ENCODE peak calls at places on chromosomes 11 and 22, in ten cellular contexts. A is CD4-positive, alpha-beta T cell; P is tibial nerve; I is A549; K is cardiac muscle cell; D is upper lobe of right lung; G is BJ; U is GM13977; C is body of pancreas; S is kidney. X is an unnamed sample.

GRCh38 chr11:56624661-56625110 is 10.0 kb upstream of the OR5M1 start:
- DNase-seq in A (no peak), P (no peak), I (peak; percentile 77), K (peak; percentile 61), D (no peak), G (no peak), U (peak; percentile 23), C (no peak), S (no peak), X (no peak)

GRCh38 chr11:127966821-127967220 is 620.5 kb downstream of the ETS1 start:
- DNase-seq in A (no peak), P (no peak), I (no peak), K (peak; percentile 6), D (no peak), G (no peak), U (no peak), C (no peak), S (no peak), X (no peak)

GRCh38 chr22:31625661-31626426 is 36.2 kb downstream of the PISD start:
- DNase-seq in A (no peak), P (peak; percentile 29), I (no peak), K (peak; percentile 56), D (no peak), G (no peak), U (no peak), C (no peak), S (no peak), X (no peak)

GRCh38 chr11:111344032-111344431 is 35.0 kb downstream of the POU2AF1 start:
- DNase-seq in A (no peak), P (peak; percentile 50), I (peak; percentile 49), K (peak; percentile 92), D (no peak), G (peak; percentile 31), U (no peak), C (peak; percentile 46), S (no peak), X (no peak)

GRCh38 chr11:61480261-61480660 is 28.3 kb upstream of the LRRC10B start:
- DNase-seq in A (no peak), P (no peak), I (no peak), K (no peak), D (no peak), G (no peak), U (no peak), C (no peak), S (no peak), X (no peak)

GRCh38 chr11:32374261-32374711 is 61.1 kb downstream of the WT1 start:
- DNase-seq in A (no peak), P (no peak), I (peak; percentile 66), K (peak; percentile 67), D (no peak), G (no peak), U (peak; percentile 72), C (peak; percentile 30), S (no peak), X (no peak)

GRCh38 chr11:118383657-118384056 is 17.7 kb upstream of the ATP5MG start:
- DNase-seq in A (no peak), P (no peak), I (no peak), K (no peak), D (no peak), G (no peak), U (no peak), C (no peak), S (no peak), X (no peak)

GRCh38 chr11:32006799-32007388 is 84.0 kb upstream of the RCN1 start:
- DNase-seq in A (no peak), P (no peak), I (peak; percentile 46), K (peak; percentile 63), D (no peak), G (no peak), U (peak; percentile 60), C (peak; percentile 19), S (no peak), X (no peak)

DNA sequence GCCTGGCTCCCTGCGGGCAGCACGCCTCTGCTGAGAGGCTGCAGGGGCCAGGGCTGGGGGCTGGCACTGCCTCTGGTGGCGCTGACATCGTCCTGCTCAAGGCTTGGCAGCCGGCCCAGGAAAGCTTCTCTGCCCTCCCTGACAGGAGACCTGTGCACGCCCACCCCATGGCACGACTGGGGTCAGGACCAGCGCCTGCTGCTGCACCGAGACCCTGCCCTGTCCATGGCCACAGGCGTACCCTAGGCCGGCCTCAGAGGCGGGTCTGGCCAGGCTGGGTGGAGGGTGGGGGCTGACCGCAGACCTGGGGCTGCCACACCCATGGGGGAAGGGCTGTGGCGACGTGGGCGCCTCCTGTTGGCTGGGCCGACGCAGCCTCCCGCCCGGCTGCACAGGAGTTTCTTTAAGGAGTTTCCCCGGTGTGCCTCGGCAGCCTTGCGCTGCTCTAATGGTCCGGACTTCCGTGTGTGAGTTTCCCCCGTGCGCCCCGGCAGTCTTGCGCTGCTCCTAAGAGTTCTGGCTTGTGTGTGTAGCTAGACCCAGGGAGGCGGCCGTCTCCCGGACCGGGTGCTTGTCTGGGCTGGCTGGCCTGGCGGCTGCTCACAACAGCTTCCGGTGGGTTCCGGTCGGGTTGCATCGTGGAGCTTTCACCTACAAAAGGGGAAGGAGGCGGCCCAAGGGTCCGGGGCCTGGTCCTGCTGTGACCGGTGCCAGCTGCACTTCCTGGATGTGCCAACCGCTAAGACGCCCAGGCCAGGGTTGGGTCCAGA is 4.7 kb downstream of the TRABD start:
- DNase-seq in A (peak; percentile 69), P (peak; percentile 40), I (peak; percentile 74), K (peak; percentile 50), D (peak; percentile 94), G (no peak), U (peak; percentile 89), C (peak; percentile 91), S (peak; percentile 96), X (no peak)
- TF ChIP-seq CTCF in A (peak; percentile 70), P (peak; percentile 50), I (peak; percentile 36), K (peak; percentile 32), D (peak; percentile 52), G (peak; percentile 74), U (peak; percentile 45), C (peak; percentile 37), S (peak; percentile 53), X (no peak)

GRCh38 chr11:100841711-100842407 is 154.8 kb downstream of the ARHGAP42 start:
- DNase-seq in A (no peak), P (no peak), I (peak; percentile 34), K (no peak), D (no peak), G (no peak), U (no peak), C (no peak), S (no peak), X (no peak)
- TF ChIP-seq CTCF in A (no peak), P (no peak), I (peak; percentile 4), K (no peak), D (no peak), G (no peak), U (no peak), C (no peak), S (no peak), X (no peak)

GRCh38 chr11:123525511-123525918 is 95.4 kb downstream of the GRAMD1B start:
- DNase-seq in A (no peak), P (no peak), I (no peak), K (no peak), D (no peak), G (no peak), U (no peak), C (no peak), S (no peak), X (peak; percentile 79)

GRCh38 chr11:123526918-123527317 is 96.8 kb downstream of the GRAMD1B start:
- DNase-seq in A (no peak), P (no peak), I (no peak), K (no peak), D (no peak), G (no peak), U (no peak), C (no peak), S (no peak), X (no peak)

GRCh38 chr11:123525072-123525471 is 95.0 kb downstream of the GRAMD1B start:
- DNase-seq in A (no peak), P (no peak), I (no peak), K (no peak), D (no peak), G (no peak), U (no peak), C (no peak), S (no peak), X (no peak)

GRCh38 chr11:123527526-123527925 is 97.5 kb downstream of the GRAMD1B start:
- DNase-seq in A (no peak), P (no peak), I (no peak), K (no peak), D (no peak), G (no peak), U (no peak), C (no peak), S (no peak), X (no peak)

GRCh38 chr11:123526027-123526805 is 96.1 kb downstream of the GRAMD1B start:
- DNase-seq in A (no peak), P (no peak), I (no peak), K (no peak), D (no peak), G (no peak), U (no peak), C (no peak), S (no peak), X (no peak)
- TF ChIP-seq CTCF in A (no peak), P (no peak), I (no peak), K (no peak), D (no peak), G (no peak), U (no peak), C (no peak), S (no peak), X (no peak)

GRCh38 chr11:104161751-104162450 is 2.0 kb downstream of the PDGFD start:
- DNase-seq in A (no peak), P (no peak), I (no peak), K (peak; percentile 17), D (no peak), G (no peak), U (no peak), C (no peak), S (no peak), X (no peak)

GRCh38 chr11:104165014-104165413 is 1.1 kb upstream of the PDGFD start:
- DNase-seq in A (no peak), P (no peak), I (no peak), K (no peak), D (no peak), G (no peak), U (no peak), C (no peak), S (no peak), X (no peak)

GRCh38 chr11:104159356-104159755 is 4.6 kb downstream of the PDGFD start:
- DNase-seq in A (no peak), P (no peak), I (no peak), K (no peak), D (no peak), G (no peak), U (no peak), C (no peak), S (no peak), X (no peak)

GRCh38 chr11:104164028-104164520 is at the start of gene PDGFD:
- DNase-seq in A (no peak), P (peak; percentile 21), I (peak; percentile 90), K (peak; percentile 89), D (peak; percentile 73), G (no peak), U (peak; percentile 60), C (peak; percentile 87), S (peak; percentile 83), X (no peak)

DNA sequence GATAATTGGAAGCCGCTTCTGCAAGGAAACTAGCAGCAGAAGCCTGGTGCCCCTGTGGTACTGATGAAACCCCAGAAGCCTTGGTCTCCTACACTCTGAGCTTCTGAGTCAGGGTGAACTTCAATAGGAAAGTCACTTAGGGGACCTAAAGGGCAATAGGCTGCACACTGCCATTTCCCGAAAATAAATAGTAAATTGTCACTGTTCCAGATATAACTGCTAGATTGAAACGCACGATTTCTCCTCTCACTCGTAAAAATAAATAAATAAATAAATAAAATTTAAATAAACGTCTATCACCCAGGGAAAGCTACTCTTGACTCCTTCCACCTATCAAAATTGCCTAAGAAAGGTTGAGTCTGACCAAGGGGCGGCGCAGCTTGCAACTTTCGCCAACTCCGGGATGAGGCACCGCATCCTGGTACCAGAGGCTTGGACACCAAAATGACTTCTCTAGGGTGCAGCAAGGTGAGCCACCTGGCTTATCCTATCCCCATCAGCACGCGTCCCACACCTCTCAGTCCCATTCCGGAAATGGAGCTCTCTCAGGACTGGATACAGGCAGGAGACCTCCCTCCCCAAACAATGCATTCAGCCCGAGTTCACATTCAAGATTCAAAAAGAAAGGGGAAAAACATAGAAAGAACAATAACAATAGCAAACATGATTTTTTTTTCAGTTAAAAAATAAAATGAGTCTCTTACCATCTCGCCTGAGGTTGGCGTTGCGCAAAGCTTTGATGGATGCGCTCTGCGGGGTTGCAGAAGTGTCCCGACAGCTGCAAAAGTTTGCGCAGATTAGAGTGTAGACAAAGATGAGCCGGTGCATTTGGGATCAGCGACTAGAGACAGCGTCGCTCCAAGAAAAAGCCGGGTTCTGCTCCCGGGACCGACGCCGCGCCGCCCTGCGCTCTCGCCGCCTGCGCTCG is 583 bp downstream of the PDGFD start:
- DNase-seq in A (no peak), P (no peak), I (peak; percentile 68), K (peak; percentile 52), D (no peak), G (no peak), U (peak; percentile 14), C (peak; percentile 62), S (no peak), X (no peak)
- TF ChIP-seq CTCF in A (no peak), P (no peak), I (no peak), K (peak; percentile 25), D (no peak), G (peak; percentile 24), U (no peak), C (peak; percentile 1), S (no peak), X (no peak)